ENCODE peak calls at places on chromosomes 2 and 18, in six cellular contexts. V, F, Q, H, O and R are unnamed samples. For H3K9me3, the result is how much of the 10 kb centered on the place peaks cover.

GRCh38 chr18:33578371-33579146 is 540 bp downstream of the ASXL3 start:
- DNase-seq in V (peak), F (no peak), Q (no peak), H (peak), O (peak), R (no peak)

GRCh38 chr2:147925886-147926285 is 81.1 kb downstream of the ACVR2A start:
- DNase-seq in V (no peak), F (peak), Q (no peak), H (no peak), O (no peak), R (no peak)

GRCh38 chr2:25347205-25347815 is 5.6 kb upstream of the DNMT3A start:
- DNase-seq in V (peak), F (no peak), Q (no peak), H (no peak), O (no peak), R (no peak)

GRCh38 chr2:159030674-159031380 is 62.4 kb downstream of the TANC1 start:
- DNase-seq in V (peak), F (no peak), Q (no peak), H (peak), O (no peak), R (no peak)

GRCh38 chr18:59609654-59610053 is 87.6 kb downstream of the CCBE1 start:
- DNase-seq in V (no peak), F (no peak), Q (no peak), H (no peak), O (no peak), R (no peak)

GRCh38 chr2:109238580-109238979 is 109.6 kb downstream of the SH3RF3 start:
- DNase-seq in V (no peak), F (peak), Q (peak), H (peak), O (peak), R (no peak)

GRCh38 chr18:56330381-56331115 is 307.8 kb downstream of the TXNL1 start:
- DNase-seq in V (no peak), F (no peak), Q (no peak), H (no peak), O (no peak), R (no peak)

GRCh38 chr2:106963156-106963555 is 77.2 kb upstream of the ST6GAL2 start:
- DNase-seq in V (no peak), F (no peak), Q (no peak), H (no peak), O (no peak), R (no peak)

GRCh38 chr2:240947607-240948006 is 41.5 kb downstream of the CROCC2 start:
- DNase-seq in V (no peak), F (no peak), Q (no peak), H (peak), O (peak), R (peak)

GRCh38 chr2:241907171-241907570 is 37.6 kb downstream of the RTP5 start:
- DNase-seq in V (no peak), F (no peak), Q (no peak), H (peak), O (peak), R (no peak)

GRCh38 chr2:1739961-1740713 is 4.2 kb downstream of the PXDN start:
- DNase-seq in V (peak), F (no peak), Q (no peak), H (no peak), O (peak), R (no peak)

GRCh38 chr2:207223051-207223450 is 57.3 kb upstream of the KLF7 start:
- DNase-seq in V (peak), F (no peak), Q (no peak), H (no peak), O (no peak), R (no peak)

GRCh38 chr2:16201876-16202642 is 261.7 kb downstream of the MYCN start:
- DNase-seq in V (peak), F (no peak), Q (no peak), H (peak), O (peak), R (no peak)
- H3K9me3 ChIP-seq in V (under half), F (under half), Q (under half), H (under half), O (under half), R (under half)

GRCh38 chr2:78506301-78506700 is 519.2 kb upstream of the REG3G start:
- DNase-seq in V (no peak), F (no peak), Q (no peak), H (no peak), O (no peak), R (no peak)
- H3K9me3 ChIP-seq in V (under half), F (under half), Q (under half), H (under half), O (under half), R (under half)

GRCh38 chr2:115084446-115084845 is 642.0 kb downstream of the DPP10 start:
- DNase-seq in V (no peak), F (no peak), Q (no peak), H (no peak), O (no peak), R (no peak)

GRCh38 chr2:115083216-115083615 is 640.8 kb downstream of the DPP10 start:
- DNase-seq in V (peak), F (no peak), Q (no peak), H (no peak), O (no peak), R (no peak)

DNA sequence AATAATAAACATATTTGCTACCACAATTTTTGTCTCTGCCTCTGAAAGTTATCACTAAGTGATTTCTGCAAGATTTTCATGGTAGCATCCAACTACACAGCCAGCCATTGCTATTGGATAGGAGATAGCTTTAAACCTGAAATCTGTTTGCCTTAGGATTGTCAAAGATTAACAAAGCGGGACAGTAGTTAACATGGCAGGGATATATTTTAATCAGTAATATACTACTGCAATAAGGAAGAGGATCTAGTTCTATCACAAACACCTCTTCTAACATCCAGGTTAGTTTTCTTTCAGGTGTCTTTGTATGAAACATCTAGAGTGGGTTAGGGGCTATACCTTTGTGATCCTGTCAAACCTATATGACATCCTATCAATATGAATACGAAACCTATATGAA is 641.3 kb downstream of the DPP10 start:
- DNase-seq in V (no peak), F (no peak), Q (no peak), H (no peak), O (no peak), R (no peak)
- H3K9me3 ChIP-seq in V (under half), F (under half), Q (under half), H (under half), O (under half), R (under half)

DNA sequence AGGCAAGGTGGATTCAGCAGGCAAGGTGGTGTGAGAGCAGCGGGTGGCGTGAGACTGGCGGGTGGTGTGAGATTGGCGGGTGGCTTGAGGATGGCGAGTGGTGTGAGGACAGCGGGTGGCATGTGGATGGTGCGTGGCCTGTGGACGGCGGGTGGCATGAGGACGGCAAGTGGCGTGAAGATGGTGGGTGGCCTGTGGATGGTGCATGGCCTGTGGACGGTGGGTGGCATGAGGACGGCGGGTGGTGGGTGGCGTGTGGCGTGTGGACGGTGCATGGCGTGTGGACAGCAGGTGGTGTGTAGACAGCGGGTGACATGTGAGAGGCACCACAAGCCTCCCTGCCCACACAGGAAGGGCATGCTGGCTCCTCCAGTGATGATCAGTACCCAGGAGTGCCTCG is 186.9 kb upstream of the SALL3 start:
- DNase-seq in V (no peak), F (no peak), Q (no peak), H (no peak), O (peak), R (no peak)
- H3K9me3 ChIP-seq in V (under half), F (under half), Q (under half), H (under half), O (under half), R (under half)

GRCh38 chr2:96520231-96520630 is 15.1 kb upstream of the NEURL3 start:
- DNase-seq in V (no peak), F (no peak), Q (no peak), H (no peak), O (no peak), R (no peak)
- H3K9me3 ChIP-seq in V (under half), F (under half), Q (under half), H (under half), O (under half), R (under half)

GRCh38 chr2:212854766-212855165 is 296.6 kb downstream of the IKZF2 start:
- DNase-seq in V (no peak), F (no peak), Q (no peak), H (no peak), O (no peak), R (no peak)
- H3K9me3 ChIP-seq in V (under half), F (under half), Q (under half), H (under half), O (under half), R (under half)